ENCODE peak calls at places on chromosomes 16 and 17, in eight cellular contexts. Y, A, B, P, I, F, R and V are unnamed samples.

GRCh38 chr17:80773243-80773991 is 218.2 kb upstream of the CHMP6 start:
- DNase-seq in Y (no peak), A (peak), B (peak), P (no peak), I (peak), F (no peak), R (peak), V (peak)

GRCh38 chr17:62791235-62792121 is 16.6 kb downstream of the MARCHF10 start:
- DNase-seq in Y (peak), A (no peak), B (no peak), P (no peak), I (no peak), F (no peak), R (peak), V (peak)

GRCh38 chr16:52561910-52562741 is 15.2 kb upstream of the TOX3 start:
- DNase-seq in Y (no peak), A (peak), B (peak), P (no peak), I (no peak), F (no peak), R (no peak), V (no peak)

GRCh38 chr17:78263063-78263735 is 31.8 kb downstream of the TMEM235 start:
- DNase-seq in Y (no peak), A (no peak), B (peak), P (no peak), I (no peak), F (no peak), R (no peak), V (no peak)

GRCh38 chr16:1300664-1301476 is 8.6 kb upstream of the UBE2I start:
- DNase-seq in Y (peak), A (no peak), B (peak), P (peak), I (peak), F (peak), R (peak), V (peak)

GRCh38 chr17:16569358-16569712 is 331 bp upstream of the ZNF287 start:
- DNase-seq in Y (no peak), A (no peak), B (no peak), P (no peak), I (no peak), F (no peak), R (no peak), V (no peak)

GRCh38 chr17:48542956-48543853 is 1.7 kb downstream of the HOXB2 start:
- DNase-seq in Y (peak), A (no peak), B (no peak), P (peak), I (no peak), F (no peak), R (peak), V (peak)

GRCh38 chr16:77993111-77993571 is 29.2 kb upstream of the CLEC3A start:
- DNase-seq in Y (no peak), A (no peak), B (no peak), P (no peak), I (no peak), F (no peak), R (peak), V (no peak)

GRCh38 chr17:35010093-35010492 is 29.8 kb downstream of the LIG3 start:
- DNase-seq in Y (no peak), A (no peak), B (no peak), P (no peak), I (no peak), F (no peak), R (peak), V (no peak)

GRCh38 chr17:49687878-49688491 is 10.1 kb upstream of the SPOP start:
- DNase-seq in Y (peak), A (no peak), B (no peak), P (no peak), I (peak), F (no peak), R (peak), V (no peak)

GRCh38 chr16:64416232-64417010 is 705.4 kb downstream of the CDH11 start:
- DNase-seq in Y (no peak), A (peak), B (no peak), P (no peak), I (peak), F (no peak), R (peak), V (peak)

GRCh38 chr17:75551276-75551675 is 25.8 kb downstream of the LLGL2 start:
- DNase-seq in Y (no peak), A (no peak), B (no peak), P (no peak), I (no peak), F (no peak), R (no peak), V (no peak)

GRCh38 chr16:57694556-57695377 is at the start of gene DRC7:
- DNase-seq in Y (peak), A (peak), B (no peak), P (peak), I (peak), F (peak), R (peak), V (peak)

GRCh38 chr17:15513859-15514446 is 46.5 kb upstream of the CDRT4 start:
- DNase-seq in Y (no peak), A (no peak), B (no peak), P (no peak), I (no peak), F (no peak), R (peak), V (no peak)

GRCh38 chr17:53628011-53628410 is 194.7 kb upstream of the KIF2B start:
- DNase-seq in Y (no peak), A (no peak), B (no peak), P (no peak), I (no peak), F (no peak), R (peak), V (peak)

GRCh38 chr17:78359936-78360370 is at the start of gene SOCS3:
- DNase-seq in Y (peak), A (peak), B (peak), P (peak), I (no peak), F (peak), R (peak), V (peak)

GRCh38 chr16:12062343-12063003 is 85.9 kb downstream of the SNX29 start:
- DNase-seq in Y (peak), A (no peak), B (peak), P (no peak), I (no peak), F (no peak), R (peak), V (peak)

GRCh38 chr17:6574689-6575595 is 18.6 kb upstream of the PITPNM3 start:
- DNase-seq in Y (no peak), A (no peak), B (no peak), P (peak), I (no peak), F (no peak), R (peak), V (peak)

GRCh38 chr17:32798938-32799337 is 78.0 kb downstream of the MYO1D start:
- DNase-seq in Y (no peak), A (no peak), B (no peak), P (no peak), I (no peak), F (no peak), R (no peak), V (no peak)

GRCh38 chr17:32852811-32853210 is 24.1 kb downstream of the MYO1D start:
- DNase-seq in Y (no peak), A (no peak), B (no peak), P (no peak), I (no peak), F (no peak), R (no peak), V (no peak)

GRCh38 chr16:88454315-88455057 is 1.4 kb downstream of the ZFPM1 start:
- DNase-seq in Y (no peak), A (no peak), B (peak), P (peak), I (peak), F (no peak), R (no peak), V (peak)

GRCh38 chr16:81601008-81601428 is 156.4 kb downstream of the CMIP start:
- DNase-seq in Y (peak), A (peak), B (no peak), P (no peak), I (no peak), F (no peak), R (peak), V (peak)

GRCh38 chr17:68429881-68430280 is 27.4 kb downstream of the WIPI1 start:
- DNase-seq in Y (no peak), A (no peak), B (no peak), P (no peak), I (no peak), F (no peak), R (no peak), V (no peak)

GRCh38 chr17:80855968-80856862 is 135.4 kb upstream of the CHMP6 start:
- DNase-seq in Y (peak), A (no peak), B (peak), P (peak), I (no peak), F (no peak), R (peak), V (peak)

GRCh38 chr16:8850279-8850885 is 18.4 kb downstream of the CARHSP1 start:
- DNase-seq in Y (no peak), A (no peak), B (no peak), P (no peak), I (no peak), F (no peak), R (peak), V (peak)

GRCh38 chr16:4749700-4750257 is 15.4 kb downstream of the DNAAF8 start:
- DNase-seq in Y (no peak), A (no peak), B (no peak), P (no peak), I (no peak), F (no peak), R (no peak), V (no peak)

GRCh38 chr16:89309438-89310122 is 92.1 kb downstream of the ZNF778 start:
- DNase-seq in Y (no peak), A (no peak), B (no peak), P (no peak), I (no peak), F (no peak), R (no peak), V (no peak)

GRCh38 chr17:40309938-40310510 is 1.0 kb downstream of the RARA start:
- DNase-seq in Y (no peak), A (no peak), B (peak), P (no peak), I (no peak), F (no peak), R (no peak), V (no peak)

GRCh38 chr17:81578561-81579225 is 26.5 kb upstream of the FAAP100 start:
- DNase-seq in Y (no peak), A (no peak), B (no peak), P (no peak), I (no peak), F (no peak), R (no peak), V (no peak)